ENCODE peak calls at places on chromosome 5, in seven cellular contexts. Z is HCT116, O is Panc1, M is spleen, N is prostate gland, W is stomach, A is transverse colon. F is an unnamed sample.

GRCh38 chr5:169746147-169746694 is 109.1 kb downstream of the DOCK2 start:
- DNase-seq in Z (no peak), O (no peak), M (no peak), N (no peak), W (no peak), A (no peak), F (no peak)

GRCh38 chr5:14156611-14157493 is 13.7 kb downstream of the TRIO start:
- DNase-seq in Z (peak; percentile 32), O (peak; percentile 96), M (no peak), N (no peak), W (no peak), A (no peak), F (no peak)

GRCh38 chr5:139272471-139273321 is 20.8 kb upstream of the MATR3 start:
- DNase-seq in Z (no peak), O (no peak), M (no peak), N (peak; percentile 46), W (no peak), A (peak; percentile 85), F (no peak)

GRCh38 chr5:34604119-34604675 is 51.9 kb upstream of the RAI14 start:
- DNase-seq in Z (no peak), O (no peak), M (no peak), N (no peak), W (no peak), A (no peak), F (no peak)

GRCh38 chr5:39195198-39195826 is 24.1 kb downstream of the FYB1 start:
- DNase-seq in Z (no peak), O (no peak), M (no peak), N (no peak), W (no peak), A (no peak), F (no peak)

GRCh38 chr5:76733049-76733417 is 17.1 kb downstream of the F2R start:
- DNase-seq in Z (no peak), O (no peak), M (no peak), N (no peak), W (no peak), A (peak; percentile 47), F (no peak)

GRCh38 chr5:66560371-66560770 is 35.8 kb upstream of the MAST4 start:
- DNase-seq in Z (no peak), O (no peak), M (no peak), N (no peak), W (no peak), A (no peak), F (no peak)

GRCh38 chr5:57592236-57592635 is 109.6 kb upstream of the ACTBL2 start:
- DNase-seq in Z (no peak), O (no peak), M (no peak), N (no peak), W (no peak), A (no peak), F (no peak)

GRCh38 chr5:177429248-177430045 is 3.0 kb downstream of the GRK6 start:
- DNase-seq in Z (no peak), O (no peak), M (peak; percentile 96), N (no peak), W (peak; percentile 60), A (peak; percentile 82), F (no peak)

GRCh38 chr5:168047669-168048111 is 243.8 kb upstream of the WWC1 start:
- DNase-seq in Z (no peak), O (no peak), M (no peak), N (peak; percentile 70), W (peak; percentile 47), A (no peak), F (no peak)

GRCh38 chr5:86526811-86527348 is 90.9 kb upstream of the COX7C start:
- DNase-seq in Z (no peak), O (no peak), M (no peak), N (no peak), W (no peak), A (no peak), F (no peak)

GRCh38 chr5:149404746-149405549 is 25.9 kb upstream of the IL17B start:
- DNase-seq in Z (no peak), O (no peak), M (no peak), N (no peak), W (no peak), A (no peak), F (no peak)

GRCh38 chr5:157159209-157159751 is 6.8 kb downstream of the GARIN3 start:
- DNase-seq in Z (no peak), O (no peak), M (no peak), N (no peak), W (no peak), A (no peak), F (no peak)

GRCh38 chr5:169934990-169935389 is 45.3 kb downstream of the INSYN2B start:
- DNase-seq in Z (no peak), O (no peak), M (no peak), N (peak; percentile 12), W (no peak), A (no peak), F (no peak)

GRCh38 chr5:150946351-150946905 is 41.6 kb upstream of the ZNF300 start:
- DNase-seq in Z (no peak), O (no peak), M (peak; percentile 76), N (peak; percentile 62), W (peak; percentile 54), A (peak; percentile 53), F (peak; percentile 75)

GRCh38 chr5:447501-447900 is 4.5 kb downstream of the EXOC3 start:
- DNase-seq in Z (no peak), O (no peak), M (peak; percentile 67), N (no peak), W (no peak), A (no peak), F (no peak)

GRCh38 chr5:10563940-10564837 is at the start of gene ANKRD33B:
- DNase-seq in Z (no peak), O (no peak), M (peak; percentile 94), N (no peak), W (peak; percentile 49), A (peak; percentile 63), F (no peak)

GRCh38 chr5:10563132-10563939 is 534 bp upstream of the ANKRD33B start:
- DNase-seq in Z (no peak), O (no peak), M (peak; percentile 91), N (no peak), W (no peak), A (peak; percentile 30), F (no peak)

GRCh38 chr5:10565785-10566506 is 2.1 kb downstream of the ANKRD33B start:
- DNase-seq in Z (no peak), O (no peak), M (no peak), N (no peak), W (no peak), A (no peak), F (no peak)

GRCh38 chr5:10566556-10567068 is 2.7 kb downstream of the ANKRD33B start:
- DNase-seq in Z (no peak), O (no peak), M (no peak), N (no peak), W (no peak), A (no peak), F (no peak)

GRCh38 chr5:10564838-10565784 is 1.2 kb downstream of the ANKRD33B start:
- DNase-seq in Z (no peak), O (no peak), M (peak; percentile 90), N (no peak), W (no peak), A (no peak), F (no peak)
- TF ChIP-seq POLR2AphosphoS5 in Z (no peak), O (no peak), M (no peak), N (no peak), W (no peak), A (no peak), F (no peak)

DNA sequence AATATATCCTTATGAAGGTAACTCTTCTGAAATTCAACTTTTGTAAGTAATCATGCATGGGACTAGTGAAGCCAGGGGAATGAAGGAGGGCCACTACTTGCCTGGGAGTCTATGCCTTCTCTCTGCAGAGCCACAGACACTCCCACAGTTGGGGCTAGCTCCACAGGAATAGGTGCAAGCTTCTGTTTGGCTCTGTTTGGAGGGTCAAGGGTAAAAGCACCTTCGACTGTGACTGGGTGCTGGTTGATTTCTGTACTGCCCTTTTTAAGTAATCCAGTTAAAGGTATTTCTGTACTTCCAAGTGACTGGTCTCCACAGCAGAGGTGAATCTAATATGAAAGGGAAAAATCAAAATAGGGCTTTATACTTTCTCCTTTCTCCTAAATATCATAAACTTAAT is 32.2 kb downstream of the CEP120 start:
- DNase-seq in Z (no peak), O (no peak), M (no peak), N (no peak), W (no peak), A (no peak), F (no peak)
- H3K4me3 ChIP-seq in Z (no peak overlapping the region), O (no peak overlapping the region), M (no peak overlapping the region), N (no peak overlapping the region), W (no peak overlapping the region), A (no peak overlapping the region), F (no peak overlapping the region)

DNA sequence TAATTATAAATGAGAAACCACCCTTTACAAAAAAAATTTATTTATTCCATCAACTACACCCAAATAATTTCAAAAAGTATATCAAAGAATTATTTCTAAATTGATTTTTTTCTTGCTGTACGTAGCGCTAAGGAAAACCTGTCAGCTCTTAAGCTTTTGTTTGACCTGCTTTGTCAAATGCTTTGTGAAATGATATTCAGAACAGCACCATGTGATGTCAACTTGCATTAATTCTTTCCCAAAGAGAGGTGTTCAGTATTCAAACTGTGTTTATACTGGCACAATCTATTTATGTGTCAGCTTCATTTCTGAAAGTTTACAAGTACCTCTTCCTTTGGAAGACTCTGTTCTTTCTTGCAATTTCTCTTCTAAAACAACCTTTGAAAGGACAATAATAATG is 12.0 kb upstream of the ARSB start:
- DNase-seq in Z (no peak), O (no peak), M (no peak), N (no peak), W (no peak), A (no peak), F (no peak)
- TF ChIP-seq POLR2AphosphoS5 in Z (no peak), O (no peak), M (no peak), N (peak; percentile 38), W (no peak), A (no peak), F (no peak)

GRCh38 chr5:140791111-140791510 is 3.5 kb upstream of the PCDHA2 start:
- DNase-seq in Z (no peak), O (no peak), M (no peak), N (no peak), W (no peak), A (no peak), F (no peak)

GRCh38 chr5:140795259-140795641 is 598 bp downstream of the PCDHA2 start:
- DNase-seq in Z (no peak), O (no peak), M (no peak), N (no peak), W (no peak), A (no peak), F (no peak)

GRCh38 chr5:140796718-140797095 is 2.1 kb downstream of the PCDHA2 start:
- DNase-seq in Z (no peak), O (no peak), M (no peak), N (no peak), W (no peak), A (no peak), F (no peak)

DNA sequence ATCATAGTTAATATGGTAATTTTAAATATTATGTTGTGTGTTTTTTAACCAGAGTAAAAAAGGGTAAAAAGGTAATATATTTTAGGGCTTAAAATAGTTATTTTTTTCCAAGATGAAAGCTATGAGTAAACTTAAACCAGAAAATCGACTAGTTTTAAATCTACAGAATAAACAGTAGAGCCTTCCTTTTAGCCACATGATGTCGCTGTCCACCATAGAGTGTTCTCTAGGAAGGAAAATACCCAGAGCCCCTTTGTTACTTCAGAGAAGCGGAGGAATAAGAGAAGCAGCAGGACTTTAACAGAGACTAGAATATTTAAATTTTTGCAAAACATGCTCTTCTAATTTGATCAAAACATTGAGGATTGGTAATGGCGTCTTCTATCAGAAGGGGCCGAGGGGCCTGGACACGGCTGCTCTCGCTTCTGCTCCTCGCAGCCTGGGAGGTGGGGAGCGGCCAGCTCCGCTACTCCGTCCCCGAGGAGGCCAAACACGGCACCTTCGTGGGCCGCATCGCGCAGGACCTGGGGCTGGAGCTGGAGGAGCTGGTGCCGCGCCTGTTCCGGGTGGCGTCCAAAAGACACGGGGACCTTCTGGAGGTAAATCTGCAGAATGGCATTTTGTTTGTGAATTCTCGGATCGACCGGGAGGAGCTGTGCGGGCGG is at the start of gene PCDHA2:
- DNase-seq in Z (no peak), O (no peak), M (no peak), N (no peak), W (no peak), A (no peak), F (no peak)
- H3K4me3 ChIP-seq in Z (no peak within 1 kb of the TSS), O (no peak within 1 kb of the TSS), M (no peak within 1 kb of the TSS), N (no peak within 1 kb of the TSS), W (no peak within 1 kb of the TSS), A (no peak within 1 kb of the TSS), F (peak within 1 kb of the TSS; percentile 50)